ENCODE peak calls at places on chromosomes 4 and X, in seven cellular contexts. One of them, this sample, is unnamed.
A peak's percentile ranks its signal among the peaks of the same experiment; 100 is the strongest.

GRCh38 chrX:134396174-134396573 is 63.8 kb upstream of the HPRT1 start:
- DNase-seq in mammary epithelial cell: peak; percentile 13
- DNase-seq in tibial artery: no peak
- DNase-seq in IMR-90: peak; percentile 17
- DNase-seq in body of pancreas: no peak
- DNase-seq in ovary: no peak
- DNase-seq in OCI-LY7: peak; percentile 8
- DNase-seq in this sample: peak; percentile 34

GRCh38 chr4:112431158-112431557 is 84.8 kb downstream of the NEUROG2 start:
- DNase-seq in mammary epithelial cell: no peak
- DNase-seq in tibial artery: no peak
- DNase-seq in IMR-90: no peak
- DNase-seq in body of pancreas: no peak
- DNase-seq in ovary: no peak
- DNase-seq in OCI-LY7: no peak
- DNase-seq in this sample: no peak

GRCh38 chrX:116872931-116873330 is 410.2 kb upstream of the CT83 start:
- DNase-seq in mammary epithelial cell: no peak
- DNase-seq in tibial artery: no peak
- DNase-seq in IMR-90: no peak
- DNase-seq in body of pancreas: no peak
- DNase-seq in ovary: no peak
- DNase-seq in OCI-LY7: no peak
- DNase-seq in this sample: no peak

GRCh38 chr4:113502476-113502875 is 259.1 kb downstream of the CAMK2D start:
- DNase-seq in mammary epithelial cell: peak; percentile 91
- DNase-seq in tibial artery: no peak
- DNase-seq in IMR-90: peak; percentile 50
- DNase-seq in body of pancreas: no peak
- DNase-seq in ovary: no peak
- DNase-seq in OCI-LY7: no peak
- DNase-seq in this sample: no peak

GRCh38 chrX:106397788-106398538 is 213.8 kb upstream of the RADX start:
- DNase-seq in mammary epithelial cell: peak; percentile 12
- DNase-seq in tibial artery: no peak
- DNase-seq in IMR-90: no peak
- DNase-seq in body of pancreas: no peak
- DNase-seq in ovary: no peak
- DNase-seq in OCI-LY7: peak; percentile 7
- DNase-seq in this sample: no peak

GRCh38 chr4:31649878-31650277 is 929.7 kb downstream of the PCDH7 start:
- DNase-seq in mammary epithelial cell: no peak
- DNase-seq in tibial artery: no peak
- DNase-seq in IMR-90: no peak
- DNase-seq in body of pancreas: no peak
- DNase-seq in ovary: no peak
- DNase-seq in OCI-LY7: no peak
- DNase-seq in this sample: no peak

GRCh38 chr4:13989496-13989895 is 362.0 kb upstream of the BOD1L1 start:
- DNase-seq in mammary epithelial cell: peak; percentile 46
- DNase-seq in tibial artery: no peak
- DNase-seq in IMR-90: no peak
- DNase-seq in body of pancreas: no peak
- DNase-seq in ovary: no peak
- DNase-seq in OCI-LY7: no peak
- DNase-seq in this sample: no peak

GRCh38 chrX:131633285-131633917 is 89.5 kb downstream of the OR13H1 start:
- DNase-seq in mammary epithelial cell: peak; percentile 34
- DNase-seq in tibial artery: peak; percentile 23
- DNase-seq in IMR-90: peak; percentile 41
- DNase-seq in body of pancreas: peak; percentile 48
- DNase-seq in ovary: no peak
- DNase-seq in OCI-LY7: peak; percentile 51
- DNase-seq in this sample: peak; percentile 72

GRCh38 chr4:140296335-140296753 is 77.1 kb upstream of the SCOC start:
- DNase-seq in mammary epithelial cell: peak; percentile 42
- DNase-seq in tibial artery: peak; percentile 88
- DNase-seq in IMR-90: peak; percentile 89
- DNase-seq in body of pancreas: peak; percentile 25
- DNase-seq in ovary: peak; percentile 71
- DNase-seq in OCI-LY7: no peak
- DNase-seq in this sample: peak; percentile 86

GRCh38 chr4:143773998-143774898 is 73.8 kb upstream of the FREM3 start:
- DNase-seq in mammary epithelial cell: peak; percentile 48
- DNase-seq in tibial artery: peak; percentile 27
- DNase-seq in IMR-90: peak; percentile 41
- DNase-seq in body of pancreas: peak; percentile 26
- DNase-seq in ovary: no peak
- DNase-seq in OCI-LY7: peak; percentile 68
- DNase-seq in this sample: no peak

GRCh38 chr4:76311896-76312331 is 5.4 kb downstream of the STBD1 start:
- DNase-seq in mammary epithelial cell: no peak
- DNase-seq in tibial artery: no peak
- DNase-seq in IMR-90: no peak
- DNase-seq in body of pancreas: no peak
- DNase-seq in ovary: no peak
- DNase-seq in OCI-LY7: no peak
- DNase-seq in this sample: no peak

GRCh38 chrX:109732319-109732779 is 708 bp downstream of the ACSL4 start:
- DNase-seq in mammary epithelial cell: peak; percentile 39
- DNase-seq in tibial artery: no peak
- DNase-seq in IMR-90: peak; percentile 59
- DNase-seq in body of pancreas: no peak
- DNase-seq in ovary: no peak
- DNase-seq in OCI-LY7: peak; percentile 54
- DNase-seq in this sample: no peak

GRCh38 chrX:23902419-23902818 is 5.3 kb downstream of the APOO start:
- DNase-seq in mammary epithelial cell: peak; percentile 56
- DNase-seq in tibial artery: no peak
- DNase-seq in IMR-90: peak; percentile 73
- DNase-seq in body of pancreas: no peak
- DNase-seq in ovary: no peak
- DNase-seq in OCI-LY7: peak; percentile 50
- DNase-seq in this sample: no peak

GRCh38 chr4:7872264-7872771 is 67.3 kb downstream of the AFAP1 start:
- DNase-seq in mammary epithelial cell: no peak
- DNase-seq in tibial artery: peak; percentile 59
- DNase-seq in IMR-90: peak; percentile 98
- DNase-seq in body of pancreas: peak; percentile 72
- DNase-seq in ovary: peak; percentile 62
- DNase-seq in OCI-LY7: no peak
- DNase-seq in this sample: peak; percentile 76

GRCh38 chr4:65450899-65451298 is 219.4 kb downstream of the EPHA5 start:
- DNase-seq in mammary epithelial cell: no peak
- DNase-seq in tibial artery: no peak
- DNase-seq in IMR-90: no peak
- DNase-seq in body of pancreas: no peak
- DNase-seq in ovary: no peak
- DNase-seq in OCI-LY7: no peak
- DNase-seq in this sample: no peak

GRCh38 chr4:31114821-31115220 is 394.7 kb downstream of the PCDH7 start:
- DNase-seq in mammary epithelial cell: no peak
- DNase-seq in tibial artery: no peak
- DNase-seq in IMR-90: no peak
- DNase-seq in body of pancreas: no peak
- DNase-seq in ovary: no peak
- DNase-seq in OCI-LY7: no peak
- DNase-seq in this sample: no peak

GRCh38 chr4:77035153-77035552 is 40.6 kb downstream of the CCNI start:
- DNase-seq in mammary epithelial cell: no peak
- DNase-seq in tibial artery: no peak
- DNase-seq in IMR-90: no peak
- DNase-seq in body of pancreas: no peak
- DNase-seq in ovary: no peak
- DNase-seq in OCI-LY7: no peak
- DNase-seq in this sample: no peak

GRCh38 chr4:189514209-189514608 is 426.5 kb upstream of the FRG1 start:
- DNase-seq in mammary epithelial cell: no peak
- DNase-seq in tibial artery: no peak
- DNase-seq in IMR-90: no peak
- DNase-seq in body of pancreas: no peak
- DNase-seq in ovary: no peak
- DNase-seq in OCI-LY7: no peak
- DNase-seq in this sample: no peak

GRCh38 chrX:7689791-7690412 is 153.1 kb upstream of the VCX start:
- DNase-seq in mammary epithelial cell: peak; percentile 61
- DNase-seq in tibial artery: no peak
- DNase-seq in IMR-90: no peak
- DNase-seq in body of pancreas: no peak
- DNase-seq in ovary: no peak
- DNase-seq in OCI-LY7: no peak
- DNase-seq in this sample: no peak

GRCh38 chr4:78754872-78755271 is 21.3 kb upstream of the BMP2K start:
- DNase-seq in mammary epithelial cell: peak; percentile 47
- DNase-seq in tibial artery: no peak
- DNase-seq in IMR-90: no peak
- DNase-seq in body of pancreas: no peak
- DNase-seq in ovary: no peak
- DNase-seq in OCI-LY7: no peak
- DNase-seq in this sample: no peak

GRCh38 chr4:153541426-153542096 is 75.4 kb downstream of the TMEM131L start:
- DNase-seq in mammary epithelial cell: peak; percentile 90
- DNase-seq in tibial artery: no peak
- DNase-seq in IMR-90: peak; percentile 95
- DNase-seq in body of pancreas: no peak
- DNase-seq in ovary: no peak
- DNase-seq in OCI-LY7: no peak
- DNase-seq in this sample: peak; percentile 91

GRCh38 chr4:183722738-183723560 is 63.9 kb downstream of the TRAPPC11 start:
- DNase-seq in mammary epithelial cell: peak; percentile 75
- DNase-seq in tibial artery: peak; percentile 33
- DNase-seq in IMR-90: peak; percentile 4
- DNase-seq in body of pancreas: peak; percentile 76
- DNase-seq in ovary: peak; percentile 74
- DNase-seq in OCI-LY7: no peak
- DNase-seq in this sample: peak; percentile 92

GRCh38 chr4:7727727-7728126 is 211.9 kb downstream of the AFAP1 start:
- DNase-seq in mammary epithelial cell: peak; percentile 24
- DNase-seq in tibial artery: no peak
- DNase-seq in IMR-90: no peak
- DNase-seq in body of pancreas: no peak
- DNase-seq in ovary: no peak
- DNase-seq in OCI-LY7: no peak
- DNase-seq in this sample: no peak

GRCh38 chr4:30837131-30837539 is 117.0 kb downstream of the PCDH7 start:
- DNase-seq in mammary epithelial cell: no peak
- DNase-seq in tibial artery: no peak
- DNase-seq in IMR-90: peak; percentile 6
- DNase-seq in body of pancreas: no peak
- DNase-seq in ovary: no peak
- DNase-seq in OCI-LY7: no peak
- DNase-seq in this sample: no peak

GRCh38 chr4:90113881-90114457 is 13.2 kb upstream of the CCSER1 start:
- DNase-seq in mammary epithelial cell: peak; percentile 48
- DNase-seq in tibial artery: no peak
- DNase-seq in IMR-90: no peak
- DNase-seq in body of pancreas: no peak
- DNase-seq in ovary: no peak
- DNase-seq in OCI-LY7: no peak
- DNase-seq in this sample: no peak

GRCh38 chr4:172758586-172759340 is 409.8 kb upstream of the GALNT7 start:
- DNase-seq in mammary epithelial cell: peak; percentile 63
- DNase-seq in tibial artery: no peak
- DNase-seq in IMR-90: peak; percentile 89
- DNase-seq in body of pancreas: no peak
- DNase-seq in ovary: no peak
- DNase-seq in OCI-LY7: no peak
- DNase-seq in this sample: peak; percentile 35

GRCh38 chrX:37640142-37640541 is 45.4 kb upstream of the XK start:
- DNase-seq in mammary epithelial cell: no peak
- DNase-seq in tibial artery: no peak
- DNase-seq in IMR-90: no peak
- DNase-seq in body of pancreas: no peak
- DNase-seq in ovary: no peak
- DNase-seq in OCI-LY7: no peak
- DNase-seq in this sample: no peak

GRCh38 chrX:34658316-34658715 is 1.2 kb upstream of the TMEM47 start:
- DNase-seq in mammary epithelial cell: no peak
- DNase-seq in tibial artery: no peak
- DNase-seq in IMR-90: peak; percentile 40
- DNase-seq in body of pancreas: no peak
- DNase-seq in ovary: no peak
- DNase-seq in OCI-LY7: no peak
- DNase-seq in this sample: peak; percentile 11

GRCh38 chr4:155773196-155773800 is 14.5 kb downstream of the GUCY1B1 start:
- DNase-seq in mammary epithelial cell: no peak
- DNase-seq in tibial artery: no peak
- DNase-seq in IMR-90: no peak
- DNase-seq in body of pancreas: no peak
- DNase-seq in ovary: no peak
- DNase-seq in OCI-LY7: no peak
- DNase-seq in this sample: no peak
- H3K27ac ChIP-seq in mammary epithelial cell: no peak overlapping the region
- H3K27ac ChIP-seq in tibial artery: no peak overlapping the region
- H3K27ac ChIP-seq in IMR-90: no peak overlapping the region
- H3K27ac ChIP-seq in body of pancreas: no peak overlapping the region
- H3K27ac ChIP-seq in ovary: no peak overlapping the region
- H3K27ac ChIP-seq in OCI-LY7: no peak overlapping the region
- H3K27ac ChIP-seq in this sample: no peak overlapping the region

DNA sequence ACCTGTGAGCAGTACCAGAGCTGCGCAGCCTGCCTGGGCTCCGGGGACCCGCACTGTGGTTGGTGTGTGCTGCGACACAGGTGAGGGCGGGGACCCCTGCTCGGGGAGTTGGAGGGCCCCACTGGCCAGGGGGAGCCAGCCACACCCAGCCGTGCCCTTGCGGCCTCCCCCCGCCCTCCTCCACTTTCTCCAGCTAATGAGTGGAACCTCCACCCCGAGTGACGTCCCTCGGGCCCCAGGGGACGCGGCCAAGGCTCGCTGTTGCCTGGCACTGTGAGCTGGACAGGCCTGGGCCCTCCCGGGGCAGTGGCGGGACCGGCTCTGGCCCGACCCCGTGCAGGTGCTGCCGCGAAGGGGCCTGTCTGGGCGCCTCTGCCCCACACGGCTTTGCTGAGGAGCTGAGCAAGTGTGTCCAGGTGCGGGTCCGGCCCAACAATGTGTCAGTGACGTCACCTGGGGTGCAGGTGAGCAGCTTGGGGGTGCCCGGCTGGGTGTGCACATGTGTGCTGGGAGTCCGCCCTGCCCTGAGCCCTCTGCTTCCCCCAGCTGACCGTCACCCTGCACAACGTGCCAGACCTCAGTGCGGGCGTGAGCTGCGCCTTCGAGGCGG is 5.6 kb downstream of the PLXNA3 start:
- DNase-seq in mammary epithelial cell: no peak
- DNase-seq in tibial artery: no peak
- DNase-seq in IMR-90: no peak
- DNase-seq in body of pancreas: no peak
- DNase-seq in ovary: no peak
- DNase-seq in OCI-LY7: no peak
- DNase-seq in this sample: no peak
- H3K36me3 ChIP-seq in mammary epithelial cell: no peaks in the 10 kb centered on the region
- H3K36me3 ChIP-seq in tibial artery: peaks cover 30% of the 10 kb centered on the region
- H3K36me3 ChIP-seq in IMR-90: peaks cover 72% of the 10 kb centered on the region
- H3K36me3 ChIP-seq in body of pancreas: no peaks in the 10 kb centered on the region
- H3K36me3 ChIP-seq in ovary: no peaks in the 10 kb centered on the region
- H3K36me3 ChIP-seq in OCI-LY7: no peaks in the 10 kb centered on the region
- H3K36me3 ChIP-seq in this sample: peaks cover 30% of the 10 kb centered on the region

GRCh38 chrX:46446727-46447378 is 98.4 kb downstream of the ZNF674 start:
- DNase-seq in mammary epithelial cell: peak; percentile 52
- DNase-seq in tibial artery: peak; percentile 83
- DNase-seq in IMR-90: peak; percentile 69
- DNase-seq in body of pancreas: peak; percentile 79
- DNase-seq in ovary: peak; percentile 88
- DNase-seq in OCI-LY7: peak; percentile 89
- DNase-seq in this sample: peak; percentile 85
- TF ChIP-seq CTCF in mammary epithelial cell: no peak
- TF ChIP-seq CTCF in tibial artery: no peak
- TF ChIP-seq CTCF in IMR-90: no peak
- TF ChIP-seq CTCF in body of pancreas: no peak
- TF ChIP-seq CTCF in ovary: no peak
- TF ChIP-seq CTCF in OCI-LY7: no peak
- TF ChIP-seq CTCF in this sample: no peak

GRCh38 chr4:80221161-80221560 is 23.9 kb downstream of the PRDM8 start:
- DNase-seq in mammary epithelial cell: no peak
- DNase-seq in tibial artery: no peak
- DNase-seq in IMR-90: peak; percentile 61
- DNase-seq in body of pancreas: no peak
- DNase-seq in ovary: no peak
- DNase-seq in OCI-LY7: peak; percentile 7
- DNase-seq in this sample: no peak
- H3K27ac ChIP-seq in mammary epithelial cell: no peak overlapping the region
- H3K27ac ChIP-seq in tibial artery: no peak overlapping the region
- H3K27ac ChIP-seq in IMR-90: no peak overlapping the region
- H3K27ac ChIP-seq in body of pancreas: no peak overlapping the region
- H3K27ac ChIP-seq in ovary: no peak overlapping the region
- H3K27ac ChIP-seq in OCI-LY7: no peak overlapping the region
- H3K27ac ChIP-seq in this sample: no peak overlapping the region

This sample was measured in osteoblast.